ENCODE peak calls at places on chromosomes 3 and 15, in four cellular contexts. E is CD8-positive, alpha-beta T cell; H is lower lobe of right lung; C is ascending aorta. A is an unnamed sample. For H3K4me1 and H3K36me3, the result is how much of the 10 kb centered on the place peaks cover.

GRCh38 chr3:61638721-61639120 is 77.3 kb downstream of the PTPRG start:
- DNase-seq in E (no peak), H (no peak), C (no peak), A (no peak)

GRCh38 chr3:188133646-188134045 is 20.3 kb upstream of the LPP start:
- DNase-seq in E (no peak), H (no peak), C (no peak), A (no peak)

GRCh38 chr15:62253294-62253693 is 88.2 kb upstream of the C2CD4B start:
- DNase-seq in E (no peak), H (no peak), C (no peak), A (no peak)

GRCh38 chr3:170383567-170383966 is 26.1 kb downstream of the SKIL start:
- DNase-seq in E (no peak), H (no peak), C (no peak), A (no peak)

GRCh38 chr15:38610748-38611147 is 46.1 kb upstream of the RASGRP1 start:
- DNase-seq in E (no peak), H (no peak), C (no peak), A (no peak)

GRCh38 chr3:48402281-48402732 is 27.6 kb downstream of the PLXNB1 start:
- DNase-seq in E (no peak), H (peak), C (peak), A (peak)

GRCh38 chr3:194395201-194395600 is 3.9 kb downstream of the GP5 start:
- DNase-seq in E (no peak), H (no peak), C (no peak), A (no peak)

GRCh38 chr3:9727041-9727595 is 4.4 kb upstream of the BRPF1 start:
- DNase-seq in E (peak), H (no peak), C (no peak), A (no peak)

GRCh38 chr3:45701167-45701867 is 12.1 kb downstream of the SACM1L start:
- DNase-seq in E (no peak), H (no peak), C (no peak), A (no peak)

GRCh38 chr3:52240886-52241244 is 1.9 kb upstream of the TWF2 start:
- DNase-seq in E (no peak), H (no peak), C (no peak), A (no peak)
- H3K4me1 ChIP-seq in E (half or more), H (half or more), C (under half), A (under half)

GRCh38 chr3:23372296-23372695 is 169.2 kb downstream of the UBE2E2 start:
- DNase-seq in E (no peak), H (no peak), C (no peak), A (no peak)
- TF ChIP-seq CTCF in E (no peak), H (no peak), C (no peak), A (no peak)

GRCh38 chr15:88906551-88906950 is 6.6 kb downstream of the MFGE8 start:
- DNase-seq in E (no peak), H (no peak), C (no peak), A (no peak)
- H3K36me3 ChIP-seq in E (under half), H (under half), C (half or more), A (half or more)

GRCh38 chr3:129555176-129555575 is 12.2 kb downstream of the H1-8 start:
- DNase-seq in E (no peak), H (no peak), C (no peak), A (no peak)
- H3K4me1 ChIP-seq in E (under half), H (under half), C (under half), A (under half)

GRCh38 chr3:53842436-53843194 is 3.6 kb downstream of the CHDH start:
- DNase-seq in E (no peak), H (no peak), C (no peak), A (no peak)
- TF ChIP-seq CTCF in E (no peak), H (no peak), C (no peak), A (no peak)

DNA sequence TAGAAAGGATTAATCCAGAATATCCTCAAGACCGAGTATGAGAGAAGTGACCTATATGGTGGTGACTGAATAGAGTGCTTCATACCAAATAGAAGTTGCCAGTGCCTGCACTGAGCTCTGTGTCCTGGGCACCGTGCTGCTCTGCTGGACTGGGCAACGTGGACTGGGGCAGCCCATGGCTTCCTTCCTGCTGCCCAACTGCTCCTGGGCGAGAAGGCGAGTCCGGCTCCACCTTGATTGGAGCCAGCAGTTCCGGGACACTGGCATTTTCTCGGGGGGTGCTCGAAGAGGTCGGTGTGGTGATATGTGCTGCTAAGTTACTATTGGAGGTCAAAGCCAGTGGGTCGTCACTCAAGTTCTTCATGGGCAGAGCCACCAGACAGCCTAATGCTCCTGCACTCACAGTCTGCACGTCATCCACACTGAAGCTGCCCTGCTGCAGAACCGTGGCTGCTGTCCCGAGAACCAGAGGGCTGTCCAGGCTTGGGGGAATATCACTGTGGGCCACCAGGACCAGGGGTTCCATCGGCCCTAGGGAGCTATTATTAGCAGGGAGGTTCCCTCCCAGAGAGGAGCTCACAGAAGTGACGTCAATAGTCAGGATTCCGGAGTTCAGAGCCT is 14.1 kb downstream of the ZXDC start:
- DNase-seq in E (no peak), H (no peak), C (no peak), A (no peak)
- H3K36me3 ChIP-seq in E (half or more), H (half or more), C (half or more), A (half or more)

GRCh38 chr15:88894819-88895767 is at the start of gene HAPLN3:
- DNase-seq in E (peak), H (no peak), C (no peak), A (no peak)
- H3K4me1 ChIP-seq in E (under half), H (under half), C (under half), A (under half)

A was measured in thoracic aorta.